ENCODE peak calls at places on chromosomes 2 and 18, in eight cellular contexts. M is K562, P is upper lobe of left lung, J is SK-N-SH, V is esophagus muscularis mucosa, S is sigmoid colon, E is H1, U is breast epithelium. F is an unnamed sample.

GRCh38 chr18:24428709-24429108 is 2.2 kb downstream of the IMPACT start:
- DNase-seq in M (no peak), P (no peak), J (no peak), V (no peak), S (no peak), E (no peak), U (no peak), F (no peak)

GRCh38 chr2:73979021-73979420 is 5.7 kb upstream of the TET3 start:
- DNase-seq in M (no peak), P (no peak), J (no peak), V (no peak), S (no peak), E (no peak), U (no peak), F (no peak)

GRCh38 chr18:59877366-59877765 is 22.4 kb upstream of the PMAIP1 start:
- DNase-seq in M (no peak), P (no peak), J (no peak), V (no peak), S (no peak), E (no peak), U (no peak), F (no peak)

GRCh38 chr18:66393463-66393862 is 210.4 kb downstream of the CDH19 start:
- DNase-seq in M (no peak), P (no peak), J (no peak), V (no peak), S (no peak), E (no peak), U (no peak), F (no peak)

GRCh38 chr2:105144128-105144940 is 97.2 kb upstream of the GPR45 start:
- DNase-seq in M (no peak), P (peak; percentile 79), J (no peak), V (peak; percentile 42), S (no peak), E (no peak), U (no peak), F (no peak)

GRCh38 chr18:79515331-79515730 is 119.6 kb downstream of the NFATC1 start:
- DNase-seq in M (no peak), P (no peak), J (no peak), V (no peak), S (peak; percentile 61), E (no peak), U (peak; percentile 44), F (no peak)

GRCh38 chr2:176325732-176326131 is 56.5 kb downstream of the MTX2 start:
- DNase-seq in M (no peak), P (no peak), J (no peak), V (no peak), S (no peak), E (peak; percentile 41), U (no peak), F (no peak)

GRCh38 chr18:71036783-71037182 is 747.9 kb downstream of the SOCS6 start:
- DNase-seq in M (no peak), P (no peak), J (no peak), V (no peak), S (no peak), E (no peak), U (no peak), F (no peak)

GRCh38 chr2:72144746-72145657 is 2.7 kb downstream of the CYP26B1 start:
- DNase-seq in M (no peak), P (peak; percentile 89), J (peak; percentile 69), V (peak; percentile 91), S (peak; percentile 76), E (no peak), U (peak; percentile 54), F (no peak)

GRCh38 chr2:108396845-108397244 is 19.1 kb downstream of the SULT1C4 start:
- DNase-seq in M (peak; percentile 58), P (no peak), J (no peak), V (no peak), S (no peak), E (no peak), U (no peak), F (no peak)

GRCh38 chr18:650428-650858 is 7.0 kb upstream of the TYMS start:
- DNase-seq in M (peak; percentile 79), P (no peak), J (no peak), V (no peak), S (no peak), E (no peak), U (no peak), F (no peak)

GRCh38 chr2:109351164-109351756 is 222.3 kb downstream of the SH3RF3 start:
- DNase-seq in M (no peak), P (peak; percentile 84), J (no peak), V (peak; percentile 89), S (peak; percentile 82), E (no peak), U (peak; percentile 62), F (peak; percentile 39)

GRCh38 chr18:68734311-68734710 is 19.4 kb upstream of the TMX3 start:
- DNase-seq in M (no peak), P (no peak), J (no peak), V (no peak), S (no peak), E (no peak), U (no peak), F (no peak)

GRCh38 chr2:200585340-200585729 is 479 bp upstream of the AOX1 start:
- DNase-seq in M (no peak), P (no peak), J (no peak), V (no peak), S (no peak), E (no peak), U (no peak), F (no peak)
- H3K27ac ChIP-seq in M (no peak overlapping the region), P (peak overlapping the region; percentile 72), J (no peak overlapping the region), V (peak overlapping the region; percentile 85), S (peak overlapping the region; percentile 83), E (no peak overlapping the region), U (peak overlapping the region; percentile 73), F (peak overlapping the region; percentile 70)

GRCh38 chr2:135817466-135817865 is 19.5 kb downstream of the LCT start:
- DNase-seq in M (no peak), P (peak; percentile 64), J (no peak), V (no peak), S (no peak), E (no peak), U (no peak), F (no peak)

GRCh38 chr2:135819211-135819610 is 17.8 kb downstream of the LCT start:
- DNase-seq in M (peak; percentile 48), P (no peak), J (no peak), V (no peak), S (no peak), E (no peak), U (no peak), F (peak; percentile 35)

GRCh38 chr2:135821190-135821589 is 15.8 kb downstream of the LCT start:
- DNase-seq in M (no peak), P (no peak), J (no peak), V (no peak), S (no peak), E (no peak), U (no peak), F (no peak)

GRCh38 chr2:135817946-135818345 is 19.0 kb downstream of the LCT start:
- DNase-seq in M (no peak), P (no peak), J (no peak), V (no peak), S (no peak), E (no peak), U (no peak), F (no peak)

DNA sequence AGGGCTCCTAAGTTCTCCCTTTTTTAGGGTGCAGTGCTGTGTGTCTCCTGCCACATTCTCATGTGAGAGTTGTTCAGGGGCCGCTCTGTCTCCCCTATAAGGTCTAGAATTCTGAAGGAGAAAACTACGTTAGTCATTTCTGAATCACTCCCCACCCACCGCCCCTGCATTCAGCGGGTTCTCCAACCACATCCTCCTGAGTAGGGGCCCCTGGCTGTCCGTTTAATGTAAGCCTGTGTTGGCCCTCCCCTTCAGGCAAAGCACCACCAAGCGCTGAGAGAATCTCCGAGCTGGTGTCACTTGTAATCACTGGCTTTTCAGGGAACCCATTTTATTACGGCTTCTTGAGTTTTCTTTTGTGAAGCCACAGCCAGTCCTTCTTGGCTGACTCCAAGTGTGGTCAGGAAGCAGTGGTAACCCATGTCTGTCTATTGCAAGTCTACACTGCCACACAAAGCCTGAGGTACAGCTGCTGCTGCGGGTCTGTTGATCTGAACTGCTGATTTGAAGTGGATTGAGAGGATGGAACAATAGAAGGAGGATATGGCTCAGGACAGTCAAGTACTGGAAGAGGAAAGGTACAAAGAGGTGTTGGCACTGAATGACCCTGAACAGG is 16.9 kb downstream of the LCT start:
- DNase-seq in M (no peak), P (no peak), J (no peak), V (no peak), S (no peak), E (no peak), U (no peak), F (no peak)
- TF ChIP-seq POLR2AphosphoS5 in M (no peak), P (no peak), J (no peak), V (no peak), S (no peak), E (no peak), U (no peak), F (no peak)

GRCh38 chr2:25257931-25258771 is 83.6 kb downstream of the DNMT3A start:
- DNase-seq in M (no peak), P (no peak), J (no peak), V (no peak), S (no peak), E (no peak), U (no peak), F (no peak)

GRCh38 chr2:25257032-25257455 is 84.7 kb downstream of the DNMT3A start:
- DNase-seq in M (no peak), P (no peak), J (peak; percentile 81), V (no peak), S (peak; percentile 80), E (no peak), U (no peak), F (no peak)

GRCh38 chr2:25254961-25255360 is 86.6 kb upstream of the POMC start:
- DNase-seq in M (no peak), P (no peak), J (no peak), V (no peak), S (no peak), E (no peak), U (no peak), F (no peak)

GRCh38 chr2:25255745-25256485 is 85.8 kb downstream of the DNMT3A start:
- DNase-seq in M (no peak), P (no peak), J (no peak), V (no peak), S (no peak), E (no peak), U (no peak), F (no peak)

GRCh38 chr2:25256486-25256875 is 85.2 kb downstream of the DNMT3A start:
- DNase-seq in M (peak; percentile 37), P (no peak), J (no peak), V (no peak), S (no peak), E (no peak), U (no peak), F (no peak)
- H3K27ac ChIP-seq in M (no peak overlapping the region), P (no peak overlapping the region), J (peak overlapping the region; percentile 99), V (peak overlapping the region; percentile 75), S (peak overlapping the region; percentile 53), E (no peak overlapping the region), U (no peak overlapping the region), F (no peak overlapping the region)

DNA sequence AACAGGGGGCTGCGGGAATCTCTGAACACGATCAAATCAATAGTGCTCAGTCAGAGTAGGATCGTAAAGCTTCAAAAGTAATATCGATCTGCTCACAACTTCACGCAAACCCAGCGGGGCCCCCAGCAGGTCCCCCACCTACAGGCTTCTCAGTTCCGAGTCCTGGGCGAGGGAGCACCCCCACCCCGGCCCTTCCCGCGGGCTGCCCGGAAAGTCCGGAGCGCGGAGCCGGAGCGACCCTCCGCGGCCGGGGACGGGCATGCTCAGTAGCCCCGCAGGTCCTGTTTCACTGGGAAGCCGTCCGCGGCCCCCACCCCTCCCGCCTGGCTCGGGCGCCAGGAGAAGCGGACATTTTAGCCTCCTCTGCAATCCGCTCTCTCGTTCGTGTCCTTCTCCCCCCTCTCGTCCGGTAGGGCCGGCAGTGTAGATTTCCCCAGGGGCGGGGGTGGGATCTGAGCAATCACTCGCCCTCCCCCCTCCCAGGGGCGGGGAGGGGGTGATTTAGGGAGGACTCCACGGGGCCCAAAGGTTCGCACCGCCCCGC is 3.3 kb upstream of the SPRED2 start:
- DNase-seq in M (peak; percentile 90), P (peak; percentile 96), J (peak; percentile 97), V (peak; percentile 96), S (peak; percentile 95), E (no peak), U (peak; percentile 82), F (peak; percentile 85)
- TF ChIP-seq POLR2AphosphoS5 in M (peak; percentile 4), P (no peak), J (peak; percentile 48), V (peak; percentile 87), S (peak; percentile 84), E (peak; percentile 30), U (peak; percentile 15), F (peak; percentile 37)